ENCODE peak calls at places on chromosomes 2 and 18, in seven cellular contexts. C is H1, L is IMR-90, T is mesendoderm, F is H9, X is trophoblast cell, D is neuronal stem cell. A is an unnamed sample.

GRCh38 chr2:113251118-113251517 is 27.6 kb downstream of the PAX8 start:
- DNase-seq in C (no peak), L (no peak), T (no peak), F (no peak), X (no peak), D (no peak), A (no peak)

GRCh38 chr2:178297091-178297411 is 102.7 kb downstream of the OSBPL6 start:
- DNase-seq in C (no peak), L (no peak), T (no peak), F (no peak), X (no peak), D (no peak), A (no peak)

GRCh38 chr18:72869786-72870185 is 2.0 kb upstream of the NETO1 start:
- DNase-seq in C (no peak), L (no peak), T (peak), F (peak), X (no peak), D (peak), A (no peak)

GRCh38 chr2:85868837-85869236 is 20.0 kb downstream of the ST3GAL5 start:
- DNase-seq in C (no peak), L (no peak), T (no peak), F (no peak), X (peak), D (no peak), A (no peak)

GRCh38 chr18:50356036-50356945 is 18.6 kb upstream of the SKA1 start:
- DNase-seq in C (no peak), L (no peak), T (peak), F (no peak), X (no peak), D (no peak), A (peak)

GRCh38 chr18:11980148-11980554 is 1.2 kb upstream of the IMPA2 start:
- DNase-seq in C (no peak), L (peak), T (no peak), F (no peak), X (no peak), D (no peak), A (no peak)

GRCh38 chr18:70256994-70257393 is 31.9 kb upstream of the SOCS6 start:
- DNase-seq in C (no peak), L (no peak), T (no peak), F (no peak), X (no peak), D (no peak), A (no peak)

GRCh38 chr2:234823877-234824376 is 127.9 kb upstream of the SH3BP4 start:
- DNase-seq in C (no peak), L (peak), T (no peak), F (no peak), X (peak), D (peak), A (peak)

GRCh38 chr2:126172785-126173184 is 483.2 kb upstream of the GYPC start:
- DNase-seq in C (no peak), L (no peak), T (peak), F (no peak), X (no peak), D (no peak), A (no peak)

GRCh38 chr2:96146151-96146880 is 1.1 kb upstream of the DUSP2 start:
- DNase-seq in C (no peak), L (peak), T (peak), F (peak), X (peak), D (no peak), A (no peak)

GRCh38 chr2:33931164-33931563 is 332.1 kb upstream of the FAM98A start:
- DNase-seq in C (no peak), L (no peak), T (no peak), F (no peak), X (no peak), D (no peak), A (no peak)

GRCh38 chr2:205366336-205367060 is 315.8 kb upstream of the NRP2 start:
- DNase-seq in C (no peak), L (peak), T (peak), F (no peak), X (peak), D (no peak), A (peak)

GRCh38 chr18:59751186-59751585 is 54.0 kb upstream of the CCBE1 start:
- DNase-seq in C (no peak), L (no peak), T (no peak), F (no peak), X (no peak), D (no peak), A (no peak)

GRCh38 chr2:34332813-34333212 is 733.7 kb upstream of the FAM98A start:
- DNase-seq in C (no peak), L (no peak), T (peak), F (no peak), X (no peak), D (no peak), A (no peak)

GRCh38 chr2:55949613-55950012 is 26.0 kb upstream of the EFEMP1 start:
- DNase-seq in C (no peak), L (no peak), T (no peak), F (no peak), X (no peak), D (no peak), A (no peak)

GRCh38 chr2:113186421-113186820 is 12.7 kb downstream of the PSD4 start:
- DNase-seq in C (no peak), L (no peak), T (no peak), F (no peak), X (no peak), D (no peak), A (no peak)

GRCh38 chr2:154140249-154141025 is 268.7 kb downstream of the GALNT13 start:
- DNase-seq in C (no peak), L (no peak), T (no peak), F (no peak), X (peak), D (no peak), A (no peak)

GRCh38 chr18:68734311-68734710 is 19.4 kb upstream of the TMX3 start:
- DNase-seq in C (no peak), L (peak), T (no peak), F (no peak), X (peak), D (no peak), A (no peak)

GRCh38 chr2:48081317-48081628 is 175.0 kb upstream of the FBXO11 start:
- DNase-seq in C (no peak), L (no peak), T (no peak), F (no peak), X (no peak), D (no peak), A (no peak)

GRCh38 chr18:23900979-23901378 is 113.6 kb upstream of the TTC39C start:
- DNase-seq in C (no peak), L (no peak), T (no peak), F (no peak), X (no peak), D (no peak), A (no peak)

GRCh38 chr2:134408386-134408785 is 154.5 kb downstream of the MGAT5 start:
- DNase-seq in C (no peak), L (peak), T (no peak), F (no peak), X (no peak), D (no peak), A (peak)

GRCh38 chr18:79068946-79069791 is at the start of gene ATP9B:
- DNase-seq in C (peak), L (peak), T (peak), F (peak), X (peak), D (peak), A (peak)

GRCh38 chr2:8544168-8544785 is 137.6 kb upstream of the ID2 start:
- DNase-seq in C (no peak), L (no peak), T (no peak), F (peak), X (no peak), D (no peak), A (no peak)

GRCh38 chr2:209451209-209451822 is 27.5 kb downstream of the MAP2 start:
- DNase-seq in C (peak), L (no peak), T (peak), F (peak), X (no peak), D (no peak), A (no peak)

GRCh38 chr2:191064590-191064989 is 50.6 kb upstream of the STAT1 start:
- DNase-seq in C (no peak), L (no peak), T (no peak), F (no peak), X (no peak), D (no peak), A (no peak)

GRCh38 chr2:207352978-207353377 is 176.8 kb upstream of the CREB1 start:
- DNase-seq in C (no peak), L (peak), T (peak), F (no peak), X (no peak), D (no peak), A (no peak)

GRCh38 chr2:145203931-145204330 is 684.0 kb upstream of the ZEB2 start:
- DNase-seq in C (no peak), L (no peak), T (no peak), F (no peak), X (no peak), D (no peak), A (no peak)

GRCh38 chr18:49018961-49019445 is 68.2 kb upstream of the SMAD7 start:
- DNase-seq in C (peak), L (no peak), T (no peak), F (no peak), X (no peak), D (no peak), A (no peak)

GRCh38 chr2:198347936-198348335 is 543.5 kb downstream of the PLCL1 start:
- DNase-seq in C (no peak), L (no peak), T (no peak), F (no peak), X (no peak), D (no peak), A (no peak)

GRCh38 chr2:198351647-198352046 is 547.3 kb downstream of the PLCL1 start:
- DNase-seq in C (no peak), L (no peak), T (no peak), F (no peak), X (no peak), D (no peak), A (no peak)

DNA sequence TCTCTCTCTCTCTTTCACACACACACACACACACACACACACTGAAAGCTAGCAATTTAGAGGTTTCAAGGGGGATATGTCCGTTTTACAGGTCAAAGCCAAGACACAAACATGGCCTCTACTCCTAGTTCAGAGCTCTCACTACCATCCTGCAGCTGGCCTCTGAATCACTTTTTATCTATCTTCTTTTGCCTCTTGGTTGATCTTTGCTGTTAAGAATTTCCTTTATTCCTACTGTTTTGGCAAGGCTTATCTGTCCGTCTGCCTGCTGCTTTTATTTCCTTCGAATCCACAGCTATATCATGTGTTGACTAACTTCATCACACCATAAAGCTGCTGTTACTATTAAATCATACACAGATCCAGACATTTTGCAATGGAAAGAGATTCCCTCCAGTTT is 543.0 kb downstream of the PLCL1 start:
- DNase-seq in C (no peak), L (no peak), T (peak), F (no peak), X (no peak), D (no peak), A (no peak)
- H2BK5ac ChIP-seq in C (no peak), L (no peak), T (no peak), F (no peak), X (no peak), D (no peak), A (no peak)

DNA sequence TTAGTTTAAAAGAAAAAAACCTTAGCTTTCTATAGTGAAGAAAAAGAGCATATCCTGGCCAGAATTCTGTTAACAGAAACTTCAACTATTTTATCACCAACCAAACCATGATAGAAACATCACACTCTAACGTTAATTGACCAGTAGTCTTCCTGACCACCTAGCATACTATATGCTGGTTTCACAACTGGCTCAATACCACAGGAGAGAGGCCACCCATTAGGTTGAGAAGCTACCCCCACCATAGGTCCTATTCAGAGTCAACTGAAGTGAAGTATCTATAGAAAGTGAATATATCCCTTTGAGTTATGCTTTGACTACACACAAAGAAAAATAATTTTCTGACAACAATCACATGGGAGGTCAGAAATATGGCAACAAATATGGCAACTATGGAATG is 85.2 kb upstream of the STK17B start:
- DNase-seq in C (no peak), L (no peak), T (no peak), F (no peak), X (no peak), D (no peak), A (no peak)
- H2BK5ac ChIP-seq in C (no peak), L (no peak), T (no peak), F (no peak), X (no peak), D (no peak), A (no peak)

DNA sequence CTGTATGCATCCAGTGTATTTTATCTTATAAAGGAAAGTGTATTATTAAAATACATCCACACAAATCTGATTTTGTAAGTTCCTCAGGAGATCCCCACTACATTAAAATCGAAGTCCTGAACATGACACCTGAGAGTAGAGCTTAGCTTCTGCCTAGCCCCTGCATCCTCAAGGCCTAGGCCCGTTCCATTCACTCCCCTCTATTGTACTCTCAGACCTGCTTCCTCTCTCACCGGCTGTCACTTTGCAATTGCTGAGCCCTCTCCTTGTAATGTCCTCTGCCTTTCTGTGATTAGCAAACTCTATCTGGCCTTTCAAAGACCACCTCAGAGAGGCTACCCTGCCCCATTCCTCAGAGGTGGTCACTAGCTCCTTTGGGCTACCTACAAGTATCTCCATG is 160.8 kb downstream of the FTCDNL1 start:
- DNase-seq in C (no peak), L (no peak), T (no peak), F (no peak), X (no peak), D (no peak), A (no peak)
- H2BK5ac ChIP-seq in C (no peak), L (no peak), T (no peak), F (no peak), X (no peak), D (no peak), A (no peak)

GRCh38 chr2:67209107-67209506 is 188.0 kb upstream of the ETAA1 start:
- DNase-seq in C (no peak), L (no peak), T (no peak), F (no peak), X (no peak), D (no peak), A (no peak)
- H2BK5ac ChIP-seq in C (no peak), L (no peak), T (no peak), F (no peak), X (no peak), D (no peak), A (no peak)

DNA sequence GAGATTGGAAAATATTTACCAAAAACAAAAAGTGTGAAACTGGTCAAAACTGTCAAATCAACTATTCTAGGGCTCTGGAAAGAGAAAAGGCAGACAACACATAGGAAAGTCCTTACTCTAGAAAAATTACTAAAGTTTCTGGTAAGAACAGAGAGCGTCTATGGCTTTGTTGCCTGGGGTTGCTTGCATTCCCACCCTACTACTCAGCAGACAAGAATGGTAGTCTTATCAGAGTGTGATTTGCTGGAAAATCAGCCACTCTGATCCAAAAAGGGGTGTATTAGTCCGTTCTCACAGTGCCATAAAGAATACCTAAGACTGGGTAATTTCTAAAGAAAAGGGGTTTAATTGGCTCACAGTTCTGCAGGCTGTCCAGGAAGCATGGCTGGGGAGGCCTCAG is 50.3 kb upstream of the CDH20 start:
- DNase-seq in C (no peak), L (no peak), T (no peak), F (no peak), X (peak), D (no peak), A (no peak)
- H2BK5ac ChIP-seq in C (no peak), L (no peak), T (no peak), F (no peak), X (no peak), D (no peak), A (no peak)

DNA sequence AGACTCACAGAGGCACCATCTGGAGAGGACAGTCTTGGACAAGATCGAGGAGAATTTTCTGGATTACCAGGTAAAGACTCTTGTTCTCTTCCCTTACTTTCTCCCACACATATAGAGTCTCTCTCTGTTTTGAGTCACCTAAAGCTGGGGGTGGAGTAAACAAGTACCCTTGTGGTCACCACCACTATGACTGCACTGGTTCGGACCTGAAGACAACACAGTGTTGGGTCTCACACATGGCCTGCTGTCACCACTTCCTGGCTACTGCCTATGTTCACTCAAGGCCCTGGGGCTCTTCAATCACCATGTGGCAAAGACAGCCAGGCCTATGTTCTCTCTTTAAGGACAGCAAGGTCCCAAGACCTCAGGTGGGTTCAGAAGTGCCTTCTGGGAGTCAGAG is 253.3 kb upstream of the VRK2 start:
- DNase-seq in C (no peak), L (no peak), T (no peak), F (no peak), X (no peak), D (no peak), A (no peak)
- H2BK5ac ChIP-seq in C (peak), L (no peak), T (no peak), F (no peak), X (no peak), D (no peak), A (no peak)

GRCh38 chr2:46066591-46066990 is 230.6 kb upstream of the EPAS1 start:
- DNase-seq in C (no peak), L (peak), T (no peak), F (no peak), X (no peak), D (no peak), A (peak)
- H2BK5ac ChIP-seq in C (no peak), L (peak), T (no peak), F (no peak), X (peak), D (no peak), A (peak)

DNA sequence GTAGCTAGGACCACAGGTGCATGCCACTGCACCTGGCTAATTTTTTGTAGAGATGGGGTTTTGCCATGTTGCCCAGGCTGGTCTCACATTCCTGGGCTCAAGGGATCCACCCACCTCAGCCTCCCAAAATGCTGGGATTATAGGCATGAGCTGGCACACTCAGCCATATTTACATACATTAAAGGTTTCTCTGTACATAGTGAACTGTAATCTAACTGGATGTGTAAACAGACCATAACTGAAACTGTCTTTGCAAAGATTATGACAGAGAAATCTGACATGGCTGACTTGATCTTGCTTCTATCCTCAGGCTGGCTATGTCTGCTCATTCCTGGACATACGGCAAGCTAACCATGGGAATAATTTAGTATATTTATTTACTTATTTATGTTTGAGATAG is 139.2 kb upstream of the XPO1 start:
- DNase-seq in C (no peak), L (no peak), T (no peak), F (no peak), X (no peak), D (no peak), A (no peak)
- H2BK5ac ChIP-seq in C (no peak), L (no peak), T (no peak), F (no peak), X (no peak), D (no peak), A (no peak)

GRCh38 chr2:51601706-51602105 is 569.8 kb upstream of the NRXN1 start:
- DNase-seq in C (no peak), L (no peak), T (no peak), F (no peak), X (no peak), D (no peak), A (no peak)
- H2BK5ac ChIP-seq in C (no peak), L (no peak), T (no peak), F (no peak), X (no peak), D (no peak), A (no peak)

DNA sequence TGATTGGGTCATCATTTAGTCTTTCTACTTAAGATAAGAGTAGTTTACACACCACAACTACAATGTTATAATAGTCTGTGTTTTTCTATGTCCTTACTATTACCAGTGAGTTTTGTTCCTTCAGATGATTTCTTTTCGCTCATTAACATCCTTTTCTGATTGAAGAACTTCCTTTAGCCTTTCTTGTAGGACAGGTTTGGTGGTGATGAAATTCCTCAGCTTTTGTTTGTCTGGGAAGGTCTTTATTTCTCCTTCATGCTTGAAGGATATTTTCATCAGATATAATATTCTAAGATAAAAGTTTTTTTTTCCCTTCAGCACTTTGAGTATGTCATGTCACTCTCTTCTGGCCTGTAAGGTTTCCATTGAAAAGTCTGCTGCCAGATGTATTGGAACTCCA is 38.0 kb upstream of the SLC16A14 start:
- DNase-seq in C (no peak), L (no peak), T (no peak), F (no peak), X (no peak), D (no peak), A (no peak)
- H2BK5ac ChIP-seq in C (no peak), L (no peak), T (no peak), F (no peak), X (no peak), D (no peak), A (no peak)

A was measured in mesenchymal stem cell.